ENCODE peak calls at places on chromosomes 7 and 10, in ten cellular contexts. J, T, O, P, H, Z, X, W, N and Q are unnamed samples.

GRCh38 chr10:71604324-71605018 is 115.1 kb downstream of the C10orf105 start:
- DNase-seq in T (no peak), X (no peak), P (peak), W (no peak), H (no peak), N (no peak), Z (no peak), O (no peak), J (no peak), Q (no peak)

GRCh38 chr10:1896153-1896552 is 158.8 kb upstream of the ADARB2 start:
- DNase-seq in P (no peak), H (no peak), W (no peak), Z (no peak), J (no peak), O (no peak), N (no peak), T (no peak), X (no peak), Q (no peak)

GRCh38 chr7:2607913-2608899 is 23.6 kb upstream of the TTYH3 start:
- DNase-seq in N (no peak), T (no peak), H (no peak), O (no peak), W (no peak), X (no peak), J (no peak), P (no peak), Z (no peak), Q (no peak)

GRCh38 chr7:22356855-22357310 is at the start of gene RAPGEF5:
- DNase-seq in W (no peak), O (no peak), H (no peak), T (peak), X (peak), Z (no peak), N (no peak), J (no peak), P (no peak), Q (no peak)

GRCh38 chr10:74718208-74718607 is 108.2 kb upstream of the KAT6B start:
- DNase-seq in X (no peak), H (no peak), O (no peak), Z (no peak), T (no peak), W (no peak), J (no peak), P (no peak), N (no peak), Q (no peak)

GRCh38 chr10:75470901-75471300 is 39.5 kb downstream of the LRMDA start:
- DNase-seq in W (no peak), Z (no peak), J (no peak), X (no peak), O (no peak), H (no peak), T (no peak), P (no peak), N (no peak), Q (no peak)

GRCh38 chr7:73626814-73627213 is 2.5 kb upstream of the MLXIPL start:
- DNase-seq in P (no peak), N (no peak), J (no peak), O (no peak), W (no peak), Z (no peak), H (no peak), T (no peak), X (no peak), Q (no peak)

GRCh38 chr10:69065406-69066361 is 22.2 kb upstream of the SRGN start:
- DNase-seq in J (no peak), T (no peak), N (no peak), X (peak), Z (no peak), P (no peak), H (no peak), W (no peak), O (peak), Q (peak)

GRCh38 chr7:155804431-155804831 is 7.8 kb downstream of the SHH start:
- DNase-seq in O (no peak), P (no peak), J (no peak), W (no peak), T (no peak), N (no peak), Z (no peak), H (no peak), X (no peak), Q (peak)

GRCh38 chr7:134083766-134084487 is 43.2 kb upstream of the LRGUK start:
- DNase-seq in J (no peak), P (no peak), O (no peak), Z (no peak), N (no peak), T (peak), X (no peak), H (no peak), W (no peak), Q (no peak)

GRCh38 chr10:31912898-31913847 is 15.5 kb downstream of the ARHGAP12 start:
- DNase-seq in H (no peak), P (no peak), W (no peak), T (no peak), J (no peak), X (no peak), N (no peak), O (no peak), Z (no peak), Q (no peak)

GRCh38 chr7:41828911-41829310 is 126.0 kb upstream of the INHBA start:
- DNase-seq in P (no peak), J (no peak), Z (no peak), H (no peak), W (no peak), X (no peak), N (no peak), T (no peak), O (no peak), Q (no peak)

GRCh38 chr10:34282186-34282585 is 532.9 kb downstream of the PARD3 start:
- DNase-seq in H (no peak), O (no peak), T (no peak), J (no peak), W (no peak), N (no peak), P (no peak), Z (no peak), X (no peak), Q (no peak)

GRCh38 chr7:112990619-112991018 is 96.0 kb downstream of the GPR85 start:
- DNase-seq in P (no peak), O (no peak), Z (no peak), X (no peak), H (no peak), T (no peak), N (no peak), J (no peak), W (no peak), Q (no peak)

GRCh38 chr10:6068422-6068821 is 6.3 kb upstream of the IL2RA start:
- DNase-seq in Z (no peak), H (no peak), W (no peak), P (no peak), T (no peak), O (peak), J (no peak), X (peak), N (no peak), Q (peak)

GRCh38 chr7:106071356-106071998 is 40.6 kb downstream of the SYPL1 start:
- DNase-seq in X (peak), T (no peak), N (no peak), Z (peak), H (no peak), P (no peak), J (peak), W (no peak), O (no peak), Q (no peak)

GRCh38 chr7:140678081-140678815 is 5.5 kb downstream of the ADCK2 start:
- DNase-seq in X (no peak), W (no peak), J (no peak), P (no peak), Z (no peak), N (no peak), T (no peak), O (peak), H (no peak), Q (peak)

GRCh38 chr10:88113657-88114272 is 250.3 kb downstream of the PTEN start:
- DNase-seq in X (peak), P (no peak), N (no peak), O (no peak), W (no peak), Z (no peak), H (no peak), J (no peak), T (no peak), Q (no peak)

GRCh38 chr7:131346885-131347592 is 19.4 kb downstream of the MKLN1 start:
- DNase-seq in J (no peak), Z (no peak), W (no peak), T (peak), X (no peak), H (no peak), N (no peak), O (no peak), P (peak), Q (no peak)

GRCh38 chr10:60346661-60347060 is 43.0 kb downstream of the ANK3 start:
- DNase-seq in H (no peak), O (no peak), N (no peak), Z (no peak), T (no peak), X (no peak), P (no peak), J (no peak), W (no peak), Q (no peak)

GRCh38 chr7:124856299-124856888 is 73.2 kb downstream of the POT1 start:
- DNase-seq in T (peak), X (peak), J (no peak), W (no peak), P (no peak), Z (no peak), N (no peak), H (peak), O (no peak), Q (no peak)

GRCh38 chr10:62233494-62234283 is 35.0 kb downstream of the RTKN2 start:
- DNase-seq in W (no peak), H (no peak), J (no peak), T (no peak), Z (no peak), N (no peak), O (no peak), X (no peak), P (no peak), Q (no peak)

GRCh38 chr7:84529480-84530205 is 335.1 kb upstream of the SEMA3A start:
- DNase-seq in Z (no peak), J (no peak), N (no peak), O (no peak), H (peak), P (no peak), T (peak), W (no peak), X (no peak), Q (no peak)

GRCh38 chr7:3710122-3710521 is 409.1 kb downstream of the SDK1 start:
- DNase-seq in W (no peak), H (no peak), T (no peak), P (no peak), Z (no peak), J (no peak), O (no peak), X (no peak), N (no peak), Q (no peak)

GRCh38 chr10:122258136-122259074 is 12.7 kb upstream of the BTBD16 start:
- DNase-seq in Z (no peak), T (peak), J (no peak), W (no peak), N (no peak), O (peak), X (no peak), H (no peak), P (no peak), Q (no peak)